ENCODE peak calls at places on chromosomes 4 and X, in five cellular contexts. I, K, F, R and A are unnamed samples.

GRCh38 chrX:39163585-39163984 is 362.3 kb downstream of the MID1IP1 start:
- DNase-seq in R (no peak), F (no peak), I (no peak), K (no peak), A (no peak)

GRCh38 chr4:140219567-140219966 is 65.6 kb upstream of the MAML3 start:
- DNase-seq in F (no peak), K (no peak), R (peak), I (no peak), A (no peak)

GRCh38 chr4:82515705-82516104 is 46.1 kb downstream of the TMEM150C start:
- DNase-seq in I (no peak), R (no peak), K (peak), F (no peak), A (peak)

GRCh38 chr4:100519205-100519604 is 1.4 kb upstream of the EMCN start:
- DNase-seq in K (no peak), F (no peak), I (no peak), R (no peak), A (no peak)

GRCh38 chr4:168124008-168124641 is 31.8 kb downstream of the ANXA10 start:
- DNase-seq in I (no peak), K (peak), F (no peak), R (no peak), A (no peak)

GRCh38 chr4:10347281-10347795 is 109.9 kb downstream of the ZNF518B start:
- DNase-seq in R (no peak), F (no peak), I (no peak), K (no peak), A (no peak)

GRCh38 chr4:107034982-107035710 is 967 bp downstream of the DKK2 start:
- DNase-seq in R (no peak), I (peak), K (peak), F (no peak), A (peak)

GRCh38 chr4:87109945-87110344 is 110.5 kb downstream of the KLHL8 start:
- DNase-seq in I (no peak), K (no peak), R (no peak), F (no peak), A (no peak)

GRCh38 chr4:57191523-57192034 is 81.4 kb upstream of the IGFBP7 start:
- DNase-seq in K (no peak), I (no peak), F (no peak), R (peak), A (peak)

GRCh38 chrX:4118666-4119530 is 405.4 kb upstream of the PRKX start:
- DNase-seq in I (no peak), F (no peak), R (no peak), K (no peak), A (no peak)

GRCh38 chrX:119948381-119948780 is 4.8 kb upstream of the NKAP start:
- DNase-seq in I (no peak), R (no peak), K (no peak), F (no peak), A (no peak)

GRCh38 chr4:148704291-148704690 is 262.1 kb upstream of the NR3C2 start:
- DNase-seq in I (no peak), R (no peak), F (no peak), K (no peak), A (no peak)

DNA sequence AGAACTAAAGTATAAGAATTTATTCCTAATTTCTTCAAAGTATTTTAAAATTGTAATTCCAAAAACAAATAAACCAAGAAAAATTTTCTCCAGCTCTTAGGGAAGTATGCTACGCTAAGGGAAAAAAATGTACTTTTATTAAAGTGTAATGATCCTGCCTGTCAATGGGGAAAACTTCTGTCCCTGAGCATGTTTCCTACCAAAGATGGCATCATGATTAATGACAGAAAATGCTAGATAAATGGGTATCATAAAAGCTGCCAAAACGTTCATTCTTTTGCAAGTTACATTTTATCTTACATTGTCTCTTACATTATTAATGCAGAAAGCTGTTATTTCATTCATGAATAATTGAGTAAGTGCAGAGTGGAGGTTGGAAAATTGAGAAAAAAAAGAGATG is 443.4 kb downstream of the TECRL start:
- DNase-seq in R (no peak), F (no peak), K (no peak), I (no peak), A (no peak)
- H3K4me3 ChIP-seq in R (no peak), F (no peak), K (no peak), I (no peak), A (no peak)

DNA sequence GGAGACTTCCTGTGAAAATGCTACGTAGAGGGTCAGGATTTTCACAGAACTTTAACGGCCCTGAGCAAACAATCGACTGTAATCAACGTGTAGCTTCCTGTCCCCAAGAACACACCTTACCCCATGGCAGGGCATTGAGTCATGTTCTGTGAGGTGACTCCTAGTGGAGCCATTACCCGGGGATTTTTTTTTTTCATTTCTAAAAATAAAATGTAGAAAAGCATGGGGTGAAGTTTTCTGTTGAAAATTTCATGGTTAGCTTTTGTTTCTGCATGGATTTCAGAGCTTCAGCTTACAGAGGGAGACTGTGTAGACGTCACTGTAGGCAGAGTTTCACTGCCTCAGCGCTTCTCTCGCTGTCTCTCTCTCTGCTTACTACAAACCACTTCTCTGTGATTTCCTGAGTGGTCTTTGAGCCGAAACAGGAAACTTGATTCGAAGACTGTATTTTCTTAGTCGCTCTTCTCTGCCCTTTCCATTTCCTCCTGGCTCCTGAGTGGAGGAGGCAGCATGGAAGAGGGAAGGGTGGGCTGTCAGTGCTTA is 111.7 kb downstream of the NFKB1 start:
- DNase-seq in F (no peak), K (no peak), R (no peak), I (no peak), A (no peak)
- H4K91ac ChIP-seq in F (no peak), K (no peak), R (no peak), I (no peak), A (no peak)

DNA sequence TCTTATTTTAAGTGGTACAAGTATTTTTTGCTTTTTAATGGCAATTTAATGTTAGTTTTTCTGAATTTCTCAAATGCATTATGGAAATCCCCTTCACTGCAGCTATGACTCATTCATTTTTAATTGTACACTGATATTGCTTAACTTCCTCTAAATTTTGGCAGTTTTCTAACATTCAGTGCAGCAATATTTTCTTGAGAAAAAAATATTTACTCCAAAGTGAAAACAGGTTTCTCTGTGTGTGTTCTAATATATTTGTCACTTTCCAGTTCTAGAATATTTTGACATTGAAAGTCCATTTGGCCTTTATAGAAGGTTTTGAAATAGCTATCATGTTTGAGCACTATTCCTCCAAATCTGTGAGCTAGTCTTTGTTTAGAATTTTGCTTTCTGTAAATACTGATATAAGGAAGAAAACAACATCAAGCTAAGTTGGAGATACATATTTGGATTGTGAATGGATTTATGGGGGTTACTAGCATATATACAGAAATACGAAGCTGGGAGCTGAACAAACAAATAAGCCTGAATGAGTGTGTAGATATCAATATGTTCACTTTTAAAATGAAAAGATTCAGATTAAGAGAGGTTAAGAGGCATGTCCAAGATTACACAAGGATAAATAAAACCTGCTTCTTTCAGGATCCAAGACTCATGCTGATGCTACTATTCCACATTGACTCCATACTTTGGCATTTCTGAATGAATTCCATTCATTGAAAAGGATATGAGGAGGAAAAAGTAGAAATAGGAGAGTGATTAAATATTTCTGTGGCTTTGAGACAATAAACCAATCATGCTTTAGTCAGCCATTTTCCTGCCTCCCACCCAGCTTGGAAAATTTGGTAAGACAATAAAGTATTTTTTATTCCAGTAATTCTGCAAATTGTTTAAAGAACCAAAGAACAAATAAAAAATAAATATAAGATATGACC is 57.4 kb upstream of the SLIT2 start:
- DNase-seq in F (no peak), R (no peak), I (no peak), K (peak), A (peak)
- H3K4me3 ChIP-seq in F (no peak), R (no peak), I (no peak), K (no peak), A (peak)

GRCh38 chr4:150259861-150260567 is 181.8 kb downstream of the DCLK2 start:
- DNase-seq in I (no peak), F (no peak), K (no peak), R (no peak), A (no peak)
- H4K91ac ChIP-seq in I (no peak), F (no peak), K (no peak), R (no peak), A (no peak)

DNA sequence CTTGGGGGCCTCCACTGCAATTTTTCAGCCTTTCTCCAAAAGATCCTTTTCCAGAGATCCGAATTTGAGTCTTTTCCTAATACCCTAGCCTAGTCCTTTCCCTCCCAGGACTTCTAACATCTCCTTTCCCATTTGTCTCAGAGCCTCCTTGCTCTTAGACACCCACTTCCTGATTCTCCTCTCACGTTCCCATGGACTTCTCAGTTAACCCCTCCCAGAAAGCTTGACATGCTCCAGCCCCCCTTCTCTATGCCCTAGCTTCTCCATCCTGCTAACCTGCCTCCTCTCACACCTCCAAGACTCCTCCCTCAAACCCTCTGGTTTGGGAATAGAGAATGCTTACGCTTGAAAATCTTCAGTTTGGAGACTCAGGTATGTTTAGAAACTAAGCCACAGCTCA is 2.5 kb downstream of the UBA1 start:
- DNase-seq in K (no peak), F (no peak), R (no peak), I (no peak), A (no peak)
- H3K4me3 ChIP-seq in K (no peak), F (no peak), R (no peak), I (peak), A (no peak)

GRCh38 chr4:122824616-122825015 is 2.0 kb upstream of the FGF2 start:
- DNase-seq in F (no peak), I (no peak), R (no peak), K (peak), A (no peak)

GRCh38 chr4:122826596-122827257 is at the start of gene FGF2:
- DNase-seq in R (peak), I (peak), F (no peak), K (peak), A (peak)

GRCh38 chr4:122826000-122826595 is 533 bp upstream of the FGF2 start:
- DNase-seq in F (no peak), I (no peak), K (peak), R (no peak), A (no peak)

GRCh38 chr4:122827899-122828601 is 1.4 kb downstream of the FGF2 start:
- DNase-seq in I (peak), R (peak), F (peak), K (peak), A (peak)

DNA sequence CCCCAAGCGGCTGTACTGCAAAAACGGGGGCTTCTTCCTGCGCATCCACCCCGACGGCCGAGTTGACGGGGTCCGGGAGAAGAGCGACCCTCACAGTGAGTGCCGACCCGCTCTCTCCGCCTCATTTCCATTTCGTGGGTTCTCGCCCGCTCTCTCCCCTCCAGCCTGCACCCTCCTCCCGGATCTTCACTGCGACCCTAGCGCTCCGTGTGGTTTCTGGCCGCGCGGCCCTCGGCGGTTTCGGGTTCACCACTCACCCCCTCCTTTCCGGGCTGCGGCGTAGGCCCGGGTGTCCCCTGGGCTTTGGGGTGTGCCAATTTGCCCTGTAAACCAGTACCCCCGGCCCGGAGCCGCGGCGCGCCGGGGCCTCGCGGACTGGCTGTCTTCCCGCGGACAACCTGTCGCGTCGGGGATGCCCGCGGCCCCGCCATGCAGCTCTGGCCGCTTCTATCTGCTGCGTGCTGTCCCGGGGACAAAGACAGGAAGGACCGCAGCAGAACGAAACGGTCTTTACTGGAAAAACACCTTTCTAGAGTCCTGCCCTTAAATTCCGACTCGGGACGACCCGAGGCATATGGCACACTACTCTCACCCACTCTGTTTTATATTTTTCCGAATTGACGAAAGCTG is 742 bp downstream of the FGF2 start:
- DNase-seq in F (no peak), K (peak), R (no peak), I (peak), A (peak)
- H4K91ac ChIP-seq in F (no peak), K (peak), R (peak), I (no peak), A (peak)

GRCh38 chr4:127709456-127709855 is 20.7 kb upstream of the SLC25A31 start:
- DNase-seq in K (no peak), F (no peak), R (no peak), I (no peak), A (no peak)

DNA sequence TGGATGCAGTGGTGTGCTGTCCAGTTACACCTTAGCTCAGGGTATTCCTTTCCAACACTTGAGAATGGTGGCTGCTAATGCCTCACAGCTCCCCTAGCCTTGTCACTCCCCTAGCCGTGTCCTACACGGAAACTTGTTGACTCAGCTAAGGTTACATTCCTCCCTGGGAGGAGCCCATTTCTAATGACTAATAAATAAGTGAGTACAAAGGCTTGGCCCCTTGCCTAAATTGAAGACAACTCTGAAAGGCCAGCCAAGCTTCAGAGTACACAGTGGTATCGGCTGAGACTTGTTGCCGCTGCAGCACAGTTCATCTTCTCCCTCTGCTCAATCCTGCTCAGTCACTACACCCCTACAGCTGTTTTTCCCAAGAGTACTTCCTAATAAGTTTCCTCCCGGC is 21.2 kb upstream of the SLC25A31 start:
- DNase-seq in I (no peak), R (no peak), F (peak), K (peak), A (peak)
- H3K4me3 ChIP-seq in I (no peak), R (no peak), F (no peak), K (no peak), A (no peak)